ENCODE peak calls at places on chromosomes 11 and 22, in five cellular contexts. V, M, G, I and S are unnamed samples.

GRCh38 chr11:132977241-132977640 is 555.1 kb downstream of the OPCML start:
- DNase-seq in V (no peak), M (no peak), G (no peak), I (peak), S (no peak)

GRCh38 chr11:59030037-59030436 is 56.1 kb upstream of the GLYATL1B start:
- DNase-seq in V (no peak), M (no peak), G (no peak), I (no peak), S (no peak)

GRCh38 chr11:73315288-73316020 is 7.4 kb downstream of the ARHGEF17 start:
- DNase-seq in V (no peak), M (no peak), G (no peak), I (no peak), S (no peak)

GRCh38 chr11:35389897-35390462 is 29.4 kb downstream of the SLC1A2 start:
- DNase-seq in V (peak), M (no peak), G (no peak), I (no peak), S (no peak)

GRCh38 chr11:44726278-44727113 is at the start of gene TSPAN18:
- DNase-seq in V (no peak), M (no peak), G (no peak), I (no peak), S (peak)

GRCh38 chr11:61509058-61510029 is 795 bp downstream of the LRRC10B start:
- DNase-seq in V (peak), M (peak), G (peak), I (peak), S (peak)

GRCh38 chr11:88535916-88536547 is 198.5 kb upstream of the CTSC start:
- DNase-seq in V (peak), M (peak), G (no peak), I (peak), S (no peak)

GRCh38 chr11:87039371-87039770 is 1.6 kb downstream of the TMEM135 start:
- DNase-seq in V (peak), M (no peak), G (no peak), I (no peak), S (no peak)

GRCh38 chr22:17988800-17989513 is 35.4 kb downstream of the MICAL3 start:
- DNase-seq in V (no peak), M (no peak), G (no peak), I (no peak), S (peak)

GRCh38 chr11:31383116-31383515 is 13.5 kb downstream of the DNAJC24 start:
- DNase-seq in V (no peak), M (no peak), G (no peak), I (no peak), S (no peak)

GRCh38 chr22:21698430-21699329 is 32.9 kb downstream of the PPIL2 start:
- DNase-seq in V (no peak), M (no peak), G (no peak), I (no peak), S (peak)

GRCh38 chr11:63680842-63681207 is 475 bp upstream of the RTN3 start:
- DNase-seq in V (peak), M (no peak), G (no peak), I (peak), S (no peak)

GRCh38 chr11:6633422-6634408 is 14.5 kb upstream of the TPP1 start:
- DNase-seq in V (no peak), M (no peak), G (no peak), I (no peak), S (no peak)

GRCh38 chr11:95095858-95096587 is 6.4 kb downstream of the ENDOD1 start:
- DNase-seq in V (no peak), M (peak), G (no peak), I (no peak), S (no peak)

GRCh38 chr22:32204211-32204855 is 540 bp downstream of the RFPL2 start:
- DNase-seq in V (no peak), M (no peak), G (no peak), I (no peak), S (no peak)

GRCh38 chr11:114259124-114259526 is 37.1 kb upstream of the NNMT start:
- DNase-seq in V (no peak), M (no peak), G (no peak), I (peak), S (no peak)

GRCh38 chr11:134529212-134530096 is 117.4 kb upstream of the B3GAT1 start:
- DNase-seq in V (no peak), M (no peak), G (peak), I (no peak), S (no peak)

GRCh38 chr11:62930157-62930556 is 9.0 kb upstream of the CHRM1 start:
- DNase-seq in V (no peak), M (no peak), G (no peak), I (no peak), S (no peak)